ENCODE peak calls at places on chromosomes 11 and 22, in seven cellular contexts. One of them, this sample, is unnamed.

GRCh38 chr11:64742087-64742939 is 1.6 kb downstream of the RASGRP2 start:
- DNase-seq in stimulated activated CD8-positive, alpha-beta memory T cell treated with anti-CD3 and anti-CD28 coated beads, Interleukin-4, amount 100 ng/mL, for 4 hours: no peak
- DNase-seq in M059J: no peak
- DNase-seq in Peyer's patch: no peak
- DNase-seq in ureter: no peak
- DNase-seq in HS-27A: no peak
- DNase-seq in GM23338: peak; percentile 72
- DNase-seq in this sample: no peak

GRCh38 chr11:110097459-110098012 is 4.3 kb downstream of the ZC3H12C start:
- DNase-seq in stimulated activated CD8-positive, alpha-beta memory T cell treated with anti-CD3 and anti-CD28 coated beads, Interleukin-4, amount 100 ng/mL, for 4 hours: no peak
- DNase-seq in M059J: peak; percentile 50
- DNase-seq in Peyer's patch: no peak
- DNase-seq in ureter: no peak
- DNase-seq in HS-27A: no peak
- DNase-seq in GM23338: no peak
- DNase-seq in this sample: no peak

GRCh38 chr11:110962907-110963306 is 250.7 kb upstream of the ARHGAP20 start:
- DNase-seq in stimulated activated CD8-positive, alpha-beta memory T cell treated with anti-CD3 and anti-CD28 coated beads, Interleukin-4, amount 100 ng/mL, for 4 hours: no peak
- DNase-seq in M059J: no peak
- DNase-seq in Peyer's patch: no peak
- DNase-seq in ureter: no peak
- DNase-seq in HS-27A: no peak
- DNase-seq in GM23338: no peak
- DNase-seq in this sample: no peak

GRCh38 chr22:24095816-24096215 is 84.7 kb downstream of the CABIN1 start:
- DNase-seq in stimulated activated CD8-positive, alpha-beta memory T cell treated with anti-CD3 and anti-CD28 coated beads, Interleukin-4, amount 100 ng/mL, for 4 hours: no peak
- DNase-seq in M059J: no peak
- DNase-seq in Peyer's patch: peak; percentile 21
- DNase-seq in ureter: no peak
- DNase-seq in HS-27A: no peak
- DNase-seq in GM23338: no peak
- DNase-seq in this sample: no peak

GRCh38 chr11:19394525-19395016 is 153.8 kb upstream of the E2F8 start:
- DNase-seq in stimulated activated CD8-positive, alpha-beta memory T cell treated with anti-CD3 and anti-CD28 coated beads, Interleukin-4, amount 100 ng/mL, for 4 hours: no peak
- DNase-seq in M059J: no peak
- DNase-seq in Peyer's patch: no peak
- DNase-seq in ureter: no peak
- DNase-seq in HS-27A: no peak
- DNase-seq in GM23338: no peak
- DNase-seq in this sample: no peak

GRCh38 chr11:1659478-1659877 is 29.9 kb downstream of the KRTAP5-5 start:
- DNase-seq in stimulated activated CD8-positive, alpha-beta memory T cell treated with anti-CD3 and anti-CD28 coated beads, Interleukin-4, amount 100 ng/mL, for 4 hours: no peak
- DNase-seq in M059J: no peak
- DNase-seq in Peyer's patch: no peak
- DNase-seq in ureter: peak; percentile 35
- DNase-seq in HS-27A: no peak
- DNase-seq in GM23338: no peak
- DNase-seq in this sample: no peak

GRCh38 chr11:128555606-128556005 is 31.8 kb downstream of the ETS1 start:
- DNase-seq in stimulated activated CD8-positive, alpha-beta memory T cell treated with anti-CD3 and anti-CD28 coated beads, Interleukin-4, amount 100 ng/mL, for 4 hours: no peak
- DNase-seq in M059J: peak; percentile 58
- DNase-seq in Peyer's patch: no peak
- DNase-seq in ureter: no peak
- DNase-seq in HS-27A: no peak
- DNase-seq in GM23338: peak; percentile 68
- DNase-seq in this sample: no peak

GRCh38 chr11:82942376-82942775 is 40.8 kb downstream of the DDIAS start:
- DNase-seq in stimulated activated CD8-positive, alpha-beta memory T cell treated with anti-CD3 and anti-CD28 coated beads, Interleukin-4, amount 100 ng/mL, for 4 hours: no peak
- DNase-seq in M059J: no peak
- DNase-seq in Peyer's patch: no peak
- DNase-seq in ureter: no peak
- DNase-seq in HS-27A: no peak
- DNase-seq in GM23338: no peak
- DNase-seq in this sample: no peak

GRCh38 chr11:9016916-9017642 is 13.3 kb upstream of the NRIP3 start:
- DNase-seq in stimulated activated CD8-positive, alpha-beta memory T cell treated with anti-CD3 and anti-CD28 coated beads, Interleukin-4, amount 100 ng/mL, for 4 hours: no peak
- DNase-seq in M059J: peak; percentile 62
- DNase-seq in Peyer's patch: no peak
- DNase-seq in ureter: no peak
- DNase-seq in HS-27A: no peak
- DNase-seq in GM23338: no peak
- DNase-seq in this sample: no peak

GRCh38 chr11:60872952-60873524 is 5.7 kb downstream of the ZP1 start:
- DNase-seq in stimulated activated CD8-positive, alpha-beta memory T cell treated with anti-CD3 and anti-CD28 coated beads, Interleukin-4, amount 100 ng/mL, for 4 hours: no peak
- DNase-seq in M059J: peak; percentile 92
- DNase-seq in Peyer's patch: peak; percentile 48
- DNase-seq in ureter: no peak
- DNase-seq in HS-27A: no peak
- DNase-seq in GM23338: peak; percentile 72
- DNase-seq in this sample: no peak

GRCh38 chr22:48902001-48902869 is 925.4 kb downstream of the BRD1 start:
- DNase-seq in stimulated activated CD8-positive, alpha-beta memory T cell treated with anti-CD3 and anti-CD28 coated beads, Interleukin-4, amount 100 ng/mL, for 4 hours: no peak
- DNase-seq in M059J: no peak
- DNase-seq in Peyer's patch: peak; percentile 31
- DNase-seq in ureter: peak; percentile 26
- DNase-seq in HS-27A: no peak
- DNase-seq in GM23338: no peak
- DNase-seq in this sample: no peak

GRCh38 chr11:75639752-75640151 is 29.1 kb downstream of the MAP6 start:
- DNase-seq in stimulated activated CD8-positive, alpha-beta memory T cell treated with anti-CD3 and anti-CD28 coated beads, Interleukin-4, amount 100 ng/mL, for 4 hours: no peak
- DNase-seq in M059J: peak; percentile 71
- DNase-seq in Peyer's patch: peak; percentile 61
- DNase-seq in ureter: peak; percentile 72
- DNase-seq in HS-27A: no peak
- DNase-seq in GM23338: no peak
- DNase-seq in this sample: peak; percentile 27